ENCODE peak calls at places on chromosomes 3 and 15, in four cellular contexts. D, G, M and P are unnamed samples.

GRCh38 chr3:37779289-37780152 is 82.2 kb upstream of the CTDSPL start:
- DNase-seq in M (no peak), D (peak), G (no peak), P (peak)

GRCh38 chr3:145017959-145018358 is 1046.3 kb downstream of the DIPK2A start:
- DNase-seq in G (no peak), M (no peak), D (no peak), P (no peak)

GRCh38 chr3:73925045-73925444 is 300.3 kb upstream of the PDZRN3 start:
- DNase-seq in G (no peak), D (no peak), M (no peak), P (no peak)

GRCh38 chr3:55247666-55248065 is 239.4 kb downstream of the WNT5A start:
- DNase-seq in G (no peak), M (no peak), D (no peak), P (no peak)

GRCh38 chr3:174010902-174011301 is 613.4 kb downstream of the NLGN1 start:
- DNase-seq in G (no peak), D (no peak), M (no peak), P (no peak)

GRCh38 chr3:186280737-186281136 is 81.3 kb downstream of the DGKG start:
- DNase-seq in D (no peak), G (no peak), M (no peak), P (no peak)

GRCh38 chr3:184003187-184003967 is 14.3 kb downstream of the ABCC5 start:
- DNase-seq in D (no peak), M (no peak), G (no peak), P (no peak)

GRCh38 chr3:195438371-195438770 is 4.4 kb downstream of the ACAP2 start:
- DNase-seq in G (no peak), D (no peak), M (no peak), P (no peak)

GRCh38 chr3:47414666-47415587 is 34.1 kb downstream of the PTPN23 start:
- DNase-seq in M (no peak), G (no peak), D (no peak), P (no peak)

GRCh38 chr3:13080591-13080990 is 7.4 kb upstream of the IQSEC1 start:
- DNase-seq in G (no peak), M (no peak), D (no peak), P (no peak)

GRCh38 chr15:95170587-95171380 is 939.4 kb downstream of the MCTP2 start:
- DNase-seq in G (no peak), D (no peak), M (no peak), P (peak)

GRCh38 chr15:44971036-44971435 is 14.5 kb downstream of the TERB2 start:
- DNase-seq in D (no peak), G (no peak), M (no peak), P (no peak)

GRCh38 chr3:62500556-62501294 is 127.4 kb upstream of the FEZF2 start:
- DNase-seq in D (no peak), G (no peak), M (peak), P (no peak)

GRCh38 chr3:14581334-14582072 is 41.4 kb upstream of the GRIP2 start:
- DNase-seq in M (no peak), G (no peak), D (no peak), P (peak)

GRCh38 chr3:149717391-149718056 is 34.8 kb downstream of the COMMD2 start:
- DNase-seq in D (peak), G (no peak), M (peak), P (peak)

GRCh38 chr3:179036626-179037300 is 34.8 kb downstream of the ZMAT3 start:
- DNase-seq in M (no peak), G (no peak), D (no peak), P (no peak)

GRCh38 chr3:179036226-179036625 is 35.4 kb downstream of the ZMAT3 start:
- DNase-seq in G (no peak), M (no peak), D (no peak), P (no peak)

GRCh38 chr3:179038216-179038898 is 33.3 kb downstream of the ZMAT3 start:
- DNase-seq in G (no peak), D (no peak), M (no peak), P (no peak)

GRCh38 chr3:179035232-179035631 is 36.4 kb downstream of the ZMAT3 start:
- DNase-seq in G (no peak), M (no peak), D (no peak), P (no peak)

GRCh38 chr3:179037361-179037760 is 34.2 kb downstream of the ZMAT3 start:
- DNase-seq in G (no peak), D (no peak), M (no peak), P (no peak)
- TF ChIP-seq CREB1 in G (no peak), D (no peak), M (no peak), P (no peak)

GRCh38 chr15:39167114-39168058 is 413.5 kb upstream of the THBS1 start:
- DNase-seq in M (no peak), G (no peak), D (peak), P (no peak)
- TF ChIP-seq CBFB in M (no peak), G (no peak), D (no peak), P (no peak)

DNA sequence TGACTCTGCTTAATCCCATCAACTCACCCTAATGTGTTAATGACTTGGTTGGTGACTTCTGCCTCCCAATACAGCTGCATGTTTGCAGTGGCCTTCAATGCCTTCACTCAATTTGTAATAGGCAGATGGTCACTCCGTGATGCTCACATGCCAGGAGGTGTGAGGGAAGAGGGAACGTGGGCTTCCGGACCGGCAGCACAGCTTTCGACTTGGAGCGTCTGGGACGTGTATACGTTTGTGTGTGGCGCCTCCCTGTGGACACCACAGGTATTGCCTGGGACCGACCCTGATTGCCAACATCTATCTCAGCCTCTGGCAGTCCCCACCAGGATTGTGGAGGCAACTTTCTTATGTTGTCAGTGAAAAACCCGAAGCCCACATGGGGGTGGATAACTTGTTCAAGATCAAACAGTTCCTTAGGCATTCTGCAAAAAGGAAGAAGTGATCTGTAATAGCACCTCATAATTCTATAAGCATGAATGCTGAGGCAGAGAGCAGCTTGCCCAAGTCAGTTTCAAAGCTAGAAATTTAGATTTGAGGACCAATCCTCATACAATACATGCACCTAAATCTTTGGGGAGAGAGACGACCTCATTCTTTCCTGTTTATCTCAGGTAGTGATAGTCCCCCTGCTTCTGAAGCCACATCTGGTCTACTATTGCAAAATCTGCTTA is 16.9 kb downstream of the MRPL46 start:
- DNase-seq in D (peak), G (no peak), M (peak), P (peak)
- TF ChIP-seq CREB1 in D (no peak), G (no peak), M (no peak), P (no peak)

GRCh38 chr3:21654241-21654640 is 96.8 kb downstream of the ZNF385D start:
- DNase-seq in M (no peak), G (no peak), D (no peak), P (no peak)

GRCh38 chr3:21649519-21649918 is 101.5 kb downstream of the ZNF385D start:
- DNase-seq in G (no peak), D (no peak), M (no peak), P (no peak)

GRCh38 chr3:21654662-21655061 is 96.3 kb downstream of the ZNF385D start:
- DNase-seq in M (no peak), D (no peak), G (no peak), P (no peak)
- TF ChIP-seq CBFB in M (no peak), D (no peak), G (no peak), P (no peak)